ENCODE peak calls at places on chromosome 18, in four cellular contexts. U is stomach, O is T-cell, S is GM06990. Z is an unnamed sample.

GRCh38 chr18:47519706-47520105 is 268.2 kb upstream of the SKOR2 start:
- DNase-seq in U (no peak), O (no peak), S (no peak), Z (no peak)

GRCh38 chr18:9017170-9017899 is 85.2 kb upstream of the NDUFV2 start:
- DNase-seq in U (peak; percentile 62), S (peak; percentile 85), O (peak; percentile 41), Z (peak; percentile 72)

GRCh38 chr18:45359275-45360009 is 255.8 kb upstream of the SLC14A2 start:
- DNase-seq in O (no peak), U (peak; percentile 61), S (no peak), Z (no peak)

GRCh38 chr18:22822024-22822423 is 111.1 kb upstream of the RBBP8 start:
- DNase-seq in U (no peak), S (no peak), O (no peak), Z (no peak)

GRCh38 chr18:34350778-34351177 is 126.1 kb upstream of the NOL4 start:
- DNase-seq in O (no peak), U (no peak), S (no peak), Z (no peak)

GRCh38 chr18:12271376-12272235 is 17.4 kb downstream of the CIDEA start:
- DNase-seq in S (peak; percentile 65), U (peak; percentile 73), O (no peak), Z (peak; percentile 43)

GRCh38 chr18:45221363-45221762 is 393.9 kb upstream of the SLC14A2 start:
- DNase-seq in S (no peak), U (no peak), O (no peak), Z (no peak)

GRCh38 chr18:31267823-31268481 is 50.0 kb upstream of the DSG1 start:
- DNase-seq in O (no peak), U (no peak), S (peak; percentile 40), Z (no peak)

Z was measured in activated CD4-positive, CD25-positive, alpha-beta regulatory T cell treated with anti-CD3 and anti-CD28 coated beads, Interleukin-2, amount 50 U/mL, for 72 hours.